ENCODE peak calls at places on chromosomes 1 and 21, in eight cellular contexts. T is stimulated activated CD4-positive, alpha-beta T cell treated with anti-CD3 and anti-CD28 coated beads, Interleukin-1b, Interleukin-23, amount 100 ng/mL, for 1 hour; X is aorta; F is NAMALWA; L is tibial nerve; A is fibroblast of the aortic adventitia; M is ACHN; V is nucleus accumbens. Y is an unnamed sample.

GRCh38 chr21:45031231-45032191 is 42.9 kb upstream of the ADARB1 start:
- DNase-seq in T (no peak), X (peak; percentile 72), F (no peak), L (no peak), A (no peak), M (no peak), V (no peak), Y (no peak)

GRCh38 chr1:221832617-221833016 is 90.7 kb upstream of the DUSP10 start:
- DNase-seq in T (no peak), X (no peak), F (no peak), L (no peak), A (no peak), M (no peak), V (no peak), Y (no peak)

GRCh38 chr1:38858833-38859560 is 575 bp downstream of the RRAGC start:
- DNase-seq in T (peak; percentile 3), X (peak; percentile 86), F (peak; percentile 76), L (peak; percentile 30), A (peak; percentile 63), M (peak; percentile 52), V (peak; percentile 42), Y (peak; percentile 61)

GRCh38 chr1:187408217-187409004 is 579.7 kb downstream of the PLA2G4A start:
- DNase-seq in T (no peak), X (no peak), F (no peak), L (no peak), A (peak; percentile 2), M (no peak), V (no peak), Y (no peak)

GRCh38 chr1:24215226-24215814 is 28.2 kb upstream of the IFNLR1 start:
- DNase-seq in T (no peak), X (no peak), F (no peak), L (no peak), A (no peak), M (no peak), V (no peak), Y (no peak)

GRCh38 chr1:35264861-35265260 is 3.6 kb upstream of the ZMYM4 start:
- DNase-seq in T (no peak), X (no peak), F (no peak), L (no peak), A (peak; percentile 85), M (peak; percentile 15), V (no peak), Y (peak; percentile 70)

GRCh38 chr1:7302873-7303272 is 468.2 kb upstream of the VAMP3 start:
- DNase-seq in T (no peak), X (no peak), F (no peak), L (no peak), A (no peak), M (no peak), V (no peak), Y (no peak)

GRCh38 chr1:46549697-46550681 is 1.5 kb downstream of the KNCN start:
- DNase-seq in T (no peak), X (peak; percentile 74), F (peak; percentile 64), L (no peak), A (peak; percentile 23), M (no peak), V (peak; percentile 79), Y (peak; percentile 23)

GRCh38 chr21:44425307-44425894 is 29.9 kb upstream of the LRRC3 start:
- DNase-seq in T (no peak), X (peak; percentile 70), F (no peak), L (no peak), A (no peak), M (no peak), V (no peak), Y (no peak)

GRCh38 chr1:198155253-198155652 is 1.5 kb upstream of the NEK7 start:
- DNase-seq in T (no peak), X (no peak), F (no peak), L (no peak), A (peak; percentile 82), M (no peak), V (no peak), Y (no peak)

GRCh38 chr21:28687571-28687970 is 305.1 kb downstream of the LTN1 start:
- DNase-seq in T (no peak), X (no peak), F (no peak), L (no peak), A (no peak), M (no peak), V (no peak), Y (no peak)

GRCh38 chr1:17632541-17633193 is 93.2 kb downstream of the ARHGEF10L start:
- DNase-seq in T (no peak), X (no peak), F (no peak), L (no peak), A (peak; percentile 48), M (no peak), V (no peak), Y (no peak)

GRCh38 chr1:230206976-230207375 is 139.9 kb downstream of the GALNT2 start:
- DNase-seq in T (no peak), X (no peak), F (no peak), L (no peak), A (no peak), M (no peak), V (no peak), Y (no peak)

GRCh38 chr1:45617618-45618017 is 6.2 kb downstream of the CCDC17 start:
- DNase-seq in T (no peak), X (no peak), F (peak; percentile 10), L (no peak), A (peak; percentile 33), M (no peak), V (no peak), Y (peak; percentile 32)

GRCh38 chr1:245225267-245225666 is 70.5 kb downstream of the KIF26B start:
- DNase-seq in T (no peak), X (peak; percentile 17), F (no peak), L (no peak), A (peak; percentile 32), M (no peak), V (no peak), Y (no peak)

GRCh38 chr1:15354580-15354965 is 55.1 kb upstream of the EFHD2 start:
- DNase-seq in T (no peak), X (no peak), F (no peak), L (no peak), A (peak; percentile 56), M (no peak), V (no peak), Y (no peak)

GRCh38 chr21:21712761-21713558 is 714.8 kb downstream of the NCAM2 start:
- DNase-seq in T (no peak), X (no peak), F (no peak), L (no peak), A (peak; percentile 79), M (no peak), V (no peak), Y (no peak)

GRCh38 chr1:150484431-150484830 is 2.8 kb upstream of the TARS2 start:
- DNase-seq in T (no peak), X (no peak), F (no peak), L (no peak), A (peak; percentile 33), M (peak; percentile 48), V (no peak), Y (no peak)

GRCh38 chr1:32928285-32928684 is 27.1 kb upstream of the TMEM54 start:
- DNase-seq in T (no peak), X (no peak), F (no peak), L (no peak), A (no peak), M (no peak), V (no peak), Y (no peak)

GRCh38 chr1:40923511-40924020 is 55.9 kb upstream of the CTPS1 start:
- DNase-seq in T (no peak), X (no peak), F (no peak), L (no peak), A (no peak), M (no peak), V (no peak), Y (no peak)

GRCh38 chr1:1591452-1591851 is 8.5 kb downstream of the FNDC10 start:
- DNase-seq in T (no peak), X (no peak), F (no peak), L (no peak), A (no peak), M (no peak), V (no peak), Y (no peak)

GRCh38 chr1:95438213-95438948 is 204.4 kb downstream of the RWDD3 start:
- DNase-seq in T (no peak), X (no peak), F (no peak), L (no peak), A (no peak), M (no peak), V (no peak), Y (no peak)

GRCh38 chr21:44805226-44805625 is 3.6 kb upstream of the UBE2G2 start:
- DNase-seq in T (no peak), X (no peak), F (no peak), L (no peak), A (no peak), M (no peak), V (no peak), Y (no peak)

GRCh38 chr1:110250018-110250417 is 39.9 kb downstream of the KCNC4 start:
- DNase-seq in T (no peak), X (no peak), F (no peak), L (no peak), A (no peak), M (no peak), V (no peak), Y (no peak)